ENCODE peak calls at places on chromosomes 13 and 19, in four cellular contexts. One of them, this sample, is unnamed.

GRCh38 chr13:44620057-44620456 is 43.9 kb upstream of the TSC22D1 start:
- DNase-seq in fibroblast of lung: peak
- DNase-seq in spleen: no peak
- DNase-seq in A549: peak
- DNase-seq in this sample: no peak

GRCh38 chr13:48492123-48493075 is 40.5 kb downstream of the RCBTB2 start:
- DNase-seq in A549: no peak
- DNase-seq in spleen: peak
- DNase-seq in fibroblast of lung: no peak
- DNase-seq in this sample: no peak

GRCh38 chr13:113906566-113906965 is 42.7 kb upstream of the GAS6 start:
- DNase-seq in A549: no peak
- DNase-seq in spleen: peak
- DNase-seq in fibroblast of lung: no peak
- DNase-seq in this sample: no peak

GRCh38 chr13:37944476-37945442 is 75.2 kb upstream of the TRPC4 start:
- DNase-seq in fibroblast of lung: no peak
- DNase-seq in A549: no peak
- DNase-seq in spleen: no peak
- DNase-seq in this sample: no peak

GRCh38 chr19:4295972-4296771 is 6.0 kb downstream of the TMIGD2 start:
- DNase-seq in fibroblast of lung: peak
- DNase-seq in spleen: no peak
- DNase-seq in A549: no peak
- DNase-seq in this sample: no peak

GRCh38 chr19:16319466-16319865 is 5.2 kb upstream of the KLF2 start:
- DNase-seq in A549: no peak
- DNase-seq in fibroblast of lung: peak
- DNase-seq in spleen: no peak
- DNase-seq in this sample: no peak

GRCh38 chr13:41613984-41614581 is 156.7 kb downstream of the RGCC start:
- DNase-seq in fibroblast of lung: peak
- DNase-seq in spleen: no peak
- DNase-seq in A549: no peak
- DNase-seq in this sample: no peak

GRCh38 chr13:20408181-20408580 is 117.5 kb downstream of the CRYL1 start:
- DNase-seq in A549: no peak
- DNase-seq in spleen: no peak
- DNase-seq in fibroblast of lung: no peak
- DNase-seq in this sample: no peak

GRCh38 chr13:39417131-39417530 is 185.9 kb downstream of the LHFPL6 start:
- DNase-seq in fibroblast of lung: no peak
- DNase-seq in spleen: no peak
- DNase-seq in A549: no peak
- DNase-seq in this sample: no peak

GRCh38 chr19:29285878-29286277 is 72.9 kb upstream of the UQCRFS1 start:
- DNase-seq in spleen: no peak
- DNase-seq in fibroblast of lung: no peak
- DNase-seq in A549: peak
- DNase-seq in this sample: no peak

GRCh38 chr19:28543244-28543776 is 669.6 kb downstream of the UQCRFS1 start:
- DNase-seq in fibroblast of lung: no peak
- DNase-seq in A549: no peak
- DNase-seq in spleen: no peak
- DNase-seq in this sample: no peak

GRCh38 chr13:98752111-98752941 is at the start of gene SLC15A1:
- DNase-seq in fibroblast of lung: no peak
- DNase-seq in A549: no peak
- DNase-seq in spleen: no peak
- DNase-seq in this sample: no peak

GRCh38 chr19:1445932-1446712 is 3.8 kb upstream of the APC2 start:
- DNase-seq in A549: peak
- DNase-seq in spleen: no peak
- DNase-seq in fibroblast of lung: no peak
- DNase-seq in this sample: peak

GRCh38 chr13:72258340-72258981 is 391.5 kb upstream of the DACH1 start:
- DNase-seq in fibroblast of lung: peak
- DNase-seq in spleen: no peak
- DNase-seq in A549: no peak
- DNase-seq in this sample: no peak

GRCh38 chr19:58519087-58519354 is 589 bp downstream of the ZBTB45 start:
- DNase-seq in spleen: no peak
- DNase-seq in A549: peak
- DNase-seq in fibroblast of lung: peak
- DNase-seq in this sample: peak

GRCh38 chr19:17946965-17947784 is 14.4 kb downstream of the CCDC124 start:
- DNase-seq in fibroblast of lung: no peak
- DNase-seq in spleen: peak
- DNase-seq in A549: peak
- DNase-seq in this sample: no peak

GRCh38 chr13:33322474-33322827 is 36.9 kb upstream of the STARD13 start:
- DNase-seq in A549: no peak
- DNase-seq in fibroblast of lung: peak
- DNase-seq in spleen: no peak
- DNase-seq in this sample: no peak

GRCh38 chr13:99484405-99484981 is 16.8 kb upstream of the TM9SF2 start:
- DNase-seq in fibroblast of lung: peak
- DNase-seq in A549: no peak
- DNase-seq in spleen: no peak
- DNase-seq in this sample: no peak

GRCh38 chr13:105428816-105429215 is 1106.6 kb downstream of the EFNB2 start:
- DNase-seq in spleen: no peak
- DNase-seq in fibroblast of lung: peak
- DNase-seq in A549: no peak
- DNase-seq in this sample: no peak

GRCh38 chr19:35848486-35848885 is 3.8 kb downstream of the NPHS1 start:
- DNase-seq in A549: no peak
- DNase-seq in fibroblast of lung: no peak
- DNase-seq in spleen: no peak
- DNase-seq in this sample: no peak

GRCh38 chr13:70339738-70340137 is 231.5 kb upstream of the KLHL1 start:
- DNase-seq in fibroblast of lung: no peak
- DNase-seq in spleen: no peak
- DNase-seq in A549: peak
- DNase-seq in this sample: no peak

GRCh38 chr13:96636310-96636709 is 358.0 kb downstream of the OXGR1 start:
- DNase-seq in fibroblast of lung: no peak
- DNase-seq in spleen: no peak
- DNase-seq in A549: no peak
- DNase-seq in this sample: no peak

GRCh38 chr13:68304287-68304893 is 1074.3 kb upstream of the PCDH9 start:
- DNase-seq in spleen: no peak
- DNase-seq in A549: peak
- DNase-seq in fibroblast of lung: peak
- DNase-seq in this sample: peak

GRCh38 chr13:98575876-98576214 is 1.1 kb downstream of the STK24 start:
- DNase-seq in spleen: no peak
- DNase-seq in fibroblast of lung: no peak
- DNase-seq in A549: no peak
- DNase-seq in this sample: no peak

GRCh38 chr13:112940236-112940635 is 28.8 kb upstream of the MCF2L start:
- DNase-seq in spleen: peak
- DNase-seq in A549: no peak
- DNase-seq in fibroblast of lung: peak
- DNase-seq in this sample: no peak

GRCh38 chr19:29259153-29259552 is 46.2 kb upstream of the UQCRFS1 start:
- DNase-seq in A549: peak
- DNase-seq in spleen: no peak
- DNase-seq in fibroblast of lung: no peak
- DNase-seq in this sample: no peak

GRCh38 chr19:46610851-46611770 is 10.0 kb downstream of the CALM3 start:
- DNase-seq in A549: no peak
- DNase-seq in spleen: peak
- DNase-seq in fibroblast of lung: peak
- DNase-seq in this sample: no peak

GRCh38 chr19:16886305-16886880 is 2.4 kb upstream of the F2RL3 start:
- DNase-seq in fibroblast of lung: peak
- DNase-seq in spleen: peak
- DNase-seq in A549: peak
- DNase-seq in this sample: no peak

GRCh38 chr19:50465000-50465399 is 11.3 kb upstream of the EMC10 start:
- DNase-seq in spleen: no peak
- DNase-seq in A549: no peak
- DNase-seq in fibroblast of lung: no peak
- DNase-seq in this sample: no peak

GRCh38 chr19:50464348-50464747 is 12.0 kb upstream of the EMC10 start:
- DNase-seq in A549: no peak
- DNase-seq in spleen: no peak
- DNase-seq in fibroblast of lung: no peak
- DNase-seq in this sample: no peak

GRCh38 chr19:50467566-50467965 is 8.7 kb upstream of the EMC10 start:
- DNase-seq in fibroblast of lung: no peak
- DNase-seq in spleen: no peak
- DNase-seq in A549: no peak
- DNase-seq in this sample: no peak

GRCh38 chr19:50462970-50463369 is 13.3 kb upstream of the EMC10 start:
- DNase-seq in spleen: no peak
- DNase-seq in A549: no peak
- DNase-seq in fibroblast of lung: no peak
- DNase-seq in this sample: no peak

DNA sequence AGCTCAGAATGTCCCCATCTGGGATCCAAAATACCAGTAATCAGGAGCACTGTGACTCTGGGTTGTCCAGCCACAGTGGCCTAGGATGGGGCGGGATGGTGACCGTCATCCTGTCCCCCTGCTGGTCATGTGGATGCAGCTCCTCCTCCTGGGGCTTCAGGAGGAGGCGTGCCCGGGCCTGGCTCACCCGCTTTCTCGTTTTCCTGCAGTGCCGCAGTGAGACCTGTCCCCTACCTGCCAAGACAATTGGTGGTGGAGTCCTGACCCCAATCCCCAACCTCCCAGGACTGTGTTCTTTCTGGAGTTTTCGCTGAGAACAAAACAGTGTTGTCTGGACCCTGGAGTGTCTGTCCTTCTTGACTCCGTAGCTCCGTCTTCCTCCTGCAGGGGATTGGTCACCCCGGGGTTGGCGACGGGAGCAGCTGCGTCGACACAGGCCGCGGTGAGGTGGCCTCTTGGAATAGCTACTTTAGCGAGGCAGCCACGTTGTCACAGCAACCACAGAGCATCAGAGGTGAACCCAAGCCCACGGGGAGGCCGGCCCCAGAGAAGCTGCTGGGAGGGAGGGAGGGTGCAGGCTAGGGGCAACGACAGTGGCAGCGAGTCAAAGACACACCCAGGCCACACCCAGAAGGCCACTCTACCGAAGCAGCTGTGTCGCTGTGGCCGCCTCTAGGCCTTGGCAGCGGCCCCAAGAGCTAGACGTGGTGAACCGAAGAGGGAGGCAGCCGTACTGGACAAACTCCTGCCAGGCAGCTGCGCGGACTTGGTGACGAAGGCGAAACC is 10.1 kb upstream of the EMC10 start:
- DNase-seq in fibroblast of lung: peak
- DNase-seq in A549: peak
- DNase-seq in spleen: no peak
- DNase-seq in this sample: no peak
- TF ChIP-seq CTCF in fibroblast of lung: no peak
- TF ChIP-seq CTCF in A549: no peak
- TF ChIP-seq CTCF in spleen: no peak
- TF ChIP-seq CTCF in this sample: no peak

DNA sequence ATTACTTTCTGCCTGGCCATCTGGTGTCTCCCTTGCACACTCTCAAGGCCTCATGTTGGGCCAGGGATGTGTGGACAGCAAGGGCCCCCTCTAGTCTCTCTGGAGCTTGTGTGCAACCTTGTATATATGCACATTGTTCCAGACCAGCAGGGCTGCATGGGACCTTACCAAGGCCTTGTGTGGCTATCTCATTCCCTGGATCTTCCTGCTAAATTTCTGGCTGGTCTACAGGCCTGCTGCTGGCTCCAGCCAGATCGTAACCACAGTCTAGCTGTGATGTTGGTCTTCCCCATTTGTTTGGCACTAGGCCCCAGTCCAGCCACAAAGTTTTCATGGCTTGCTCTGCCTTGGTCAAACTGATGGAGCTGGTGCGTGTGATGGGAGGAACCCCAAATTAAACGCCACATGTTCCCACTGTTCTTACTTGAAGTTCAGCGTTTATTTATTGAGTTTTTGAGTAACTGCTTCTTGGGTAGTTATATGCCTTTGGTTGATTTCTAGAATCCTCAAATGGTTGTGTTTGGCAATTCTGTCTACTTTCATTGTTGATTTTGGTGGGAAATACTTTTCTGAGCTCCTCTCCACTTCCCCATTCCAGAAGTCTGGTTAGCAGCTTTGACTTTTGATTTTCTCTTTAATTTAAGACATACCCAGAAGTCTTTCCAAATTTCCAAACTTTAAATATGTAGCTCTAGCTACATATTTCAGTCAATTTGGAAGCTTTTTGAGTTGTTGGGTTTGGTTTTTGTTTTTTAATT is 56.4 kb downstream of the SIPA1L3 start:
- DNase-seq in spleen: no peak
- DNase-seq in fibroblast of lung: peak
- DNase-seq in A549: no peak
- DNase-seq in this sample: no peak
- H3K27ac ChIP-seq in spleen: peak
- H3K27ac ChIP-seq in fibroblast of lung: peak
- H3K27ac ChIP-seq in A549: peak
- H3K27ac ChIP-seq in this sample: peak

DNA sequence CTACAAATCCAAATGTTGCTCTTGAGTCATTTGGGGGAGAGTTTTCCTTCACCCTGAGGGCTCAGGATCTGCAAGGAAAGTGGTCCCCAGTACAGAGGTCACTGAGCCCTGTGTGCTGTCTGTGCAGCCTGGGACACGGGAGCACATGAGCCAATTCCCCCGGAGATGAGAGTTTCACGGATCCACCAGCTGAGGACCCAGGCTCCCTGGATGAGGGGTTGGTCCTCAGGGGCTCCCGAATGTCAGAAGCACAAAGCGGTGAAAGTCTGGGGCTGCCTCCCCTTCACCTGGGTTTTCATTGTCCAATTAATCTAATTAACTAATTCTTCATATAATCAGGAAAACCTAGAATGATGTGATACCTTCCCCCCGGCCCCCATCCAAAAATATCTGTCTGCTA is 13.6 kb upstream of the LILRB2 start:
- DNase-seq in spleen: no peak
- DNase-seq in A549: no peak
- DNase-seq in fibroblast of lung: no peak
- DNase-seq in this sample: no peak
- TF ChIP-seq CTCF in spleen: no peak
- TF ChIP-seq CTCF in A549: no peak
- TF ChIP-seq CTCF in fibroblast of lung: no peak
- TF ChIP-seq CTCF in this sample: no peak

DNA sequence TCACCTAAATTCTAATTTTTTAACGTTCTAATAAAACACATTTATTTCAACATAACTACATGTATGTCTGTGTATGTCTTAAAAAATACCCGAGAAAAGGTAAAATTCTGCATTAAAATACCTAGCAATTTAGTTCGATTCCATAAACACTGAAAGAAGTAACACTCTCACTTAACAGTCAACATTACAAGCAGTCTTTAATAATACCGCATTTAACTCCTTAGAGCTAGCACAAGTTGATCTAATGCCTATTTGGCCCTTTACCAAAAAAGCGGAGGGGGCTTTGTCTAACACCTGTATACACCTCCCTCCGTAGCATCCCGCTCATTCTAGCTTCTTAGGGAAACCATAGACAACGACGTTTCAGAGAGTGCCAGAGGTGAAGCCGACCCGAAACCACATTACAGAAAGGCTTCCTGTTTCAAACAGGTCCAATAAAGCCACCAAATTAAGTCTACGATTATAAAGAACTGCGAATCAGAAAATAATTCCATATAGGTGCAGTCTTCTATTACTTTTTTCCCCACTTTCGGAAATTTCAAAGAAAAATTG is 1.2 kb downstream of the SPART start:
- DNase-seq in fibroblast of lung: peak
- DNase-seq in spleen: no peak
- DNase-seq in A549: no peak
- DNase-seq in this sample: peak
- H3K27ac ChIP-seq in fibroblast of lung: peak
- H3K27ac ChIP-seq in spleen: peak
- H3K27ac ChIP-seq in A549: peak
- H3K27ac ChIP-seq in this sample: peak